ENCODE peak calls at places on chromosomes 4 and X, in nine cellular contexts. One of them, this sample, is unnamed.

GRCh38 chr4:38034986-38035882 is 75.0 kb downstream of the PTTG2 start:
- DNase-seq in dorsolateral prefrontal cortex: peak
- DNase-seq in RWPE2: no peak
- DNase-seq in PC-9: peak
- DNase-seq in suprapubic skin: no peak
- DNase-seq in AG04450: peak
- DNase-seq in GM12878: no peak
- DNase-seq in SK-N-SH: peak
- DNase-seq in fibroblast of lung: peak
- DNase-seq in this sample: peak

GRCh38 chr4:99219072-99219471 is at the start of gene ADH6:
- DNase-seq in suprapubic skin: no peak
- DNase-seq in RWPE2: no peak
- DNase-seq in AG04450: no peak
- DNase-seq in GM12878: no peak
- DNase-seq in PC-9: no peak
- DNase-seq in fibroblast of lung: no peak
- DNase-seq in SK-N-SH: no peak
- DNase-seq in dorsolateral prefrontal cortex: no peak
- DNase-seq in this sample: no peak

GRCh38 chr4:27915822-27916221 is 1055.2 kb downstream of the STIM2 start:
- DNase-seq in dorsolateral prefrontal cortex: no peak
- DNase-seq in SK-N-SH: no peak
- DNase-seq in suprapubic skin: no peak
- DNase-seq in fibroblast of lung: no peak
- DNase-seq in RWPE2: no peak
- DNase-seq in GM12878: no peak
- DNase-seq in AG04450: no peak
- DNase-seq in PC-9: no peak
- DNase-seq in this sample: no peak

GRCh38 chrX:103360092-103360491 is 3.8 kb downstream of the TCEAL9 start:
- DNase-seq in dorsolateral prefrontal cortex: no peak
- DNase-seq in suprapubic skin: no peak
- DNase-seq in RWPE2: no peak
- DNase-seq in AG04450: no peak
- DNase-seq in fibroblast of lung: no peak
- DNase-seq in GM12878: no peak
- DNase-seq in PC-9: no peak
- DNase-seq in SK-N-SH: peak
- DNase-seq in this sample: peak

GRCh38 chr4:2624782-2625548 is 88.5 kb downstream of the FAM193A start:
- DNase-seq in suprapubic skin: no peak
- DNase-seq in RWPE2: no peak
- DNase-seq in GM12878: no peak
- DNase-seq in AG04450: no peak
- DNase-seq in PC-9: no peak
- DNase-seq in dorsolateral prefrontal cortex: peak
- DNase-seq in fibroblast of lung: no peak
- DNase-seq in SK-N-SH: no peak
- DNase-seq in this sample: no peak

GRCh38 chrX:138754861-138755260 is 43.3 kb upstream of the FGF13 start:
- DNase-seq in suprapubic skin: no peak
- DNase-seq in SK-N-SH: no peak
- DNase-seq in RWPE2: no peak
- DNase-seq in dorsolateral prefrontal cortex: no peak
- DNase-seq in AG04450: no peak
- DNase-seq in PC-9: no peak
- DNase-seq in GM12878: no peak
- DNase-seq in fibroblast of lung: no peak
- DNase-seq in this sample: no peak

GRCh38 chr4:40722576-40723161 is 27.1 kb upstream of the NSUN7 start:
- DNase-seq in dorsolateral prefrontal cortex: no peak
- DNase-seq in suprapubic skin: no peak
- DNase-seq in AG04450: no peak
- DNase-seq in GM12878: peak
- DNase-seq in PC-9: peak
- DNase-seq in RWPE2: no peak
- DNase-seq in SK-N-SH: no peak
- DNase-seq in fibroblast of lung: no peak
- DNase-seq in this sample: no peak

GRCh38 chr4:25253072-25253447 is 19.2 kb downstream of the PI4K2B start:
- DNase-seq in RWPE2: no peak
- DNase-seq in SK-N-SH: no peak
- DNase-seq in GM12878: no peak
- DNase-seq in suprapubic skin: no peak
- DNase-seq in PC-9: no peak
- DNase-seq in AG04450: no peak
- DNase-seq in dorsolateral prefrontal cortex: no peak
- DNase-seq in fibroblast of lung: no peak
- DNase-seq in this sample: peak

GRCh38 chr4:6360385-6360784 is 90.7 kb downstream of the WFS1 start:
- DNase-seq in PC-9: no peak
- DNase-seq in dorsolateral prefrontal cortex: peak
- DNase-seq in fibroblast of lung: no peak
- DNase-seq in GM12878: no peak
- DNase-seq in SK-N-SH: peak
- DNase-seq in RWPE2: no peak
- DNase-seq in AG04450: no peak
- DNase-seq in suprapubic skin: no peak
- DNase-seq in this sample: no peak

GRCh38 chrX:52346462-52347165 is 22.2 kb upstream of the XAGE2 start:
- DNase-seq in SK-N-SH: no peak
- DNase-seq in PC-9: no peak
- DNase-seq in RWPE2: no peak
- DNase-seq in GM12878: no peak
- DNase-seq in dorsolateral prefrontal cortex: no peak
- DNase-seq in fibroblast of lung: no peak
- DNase-seq in AG04450: no peak
- DNase-seq in suprapubic skin: no peak
- DNase-seq in this sample: no peak

GRCh38 chr4:105461221-105462041 is 12.4 kb downstream of the PPA2 start:
- DNase-seq in fibroblast of lung: peak
- DNase-seq in suprapubic skin: no peak
- DNase-seq in dorsolateral prefrontal cortex: no peak
- DNase-seq in SK-N-SH: no peak
- DNase-seq in RWPE2: no peak
- DNase-seq in PC-9: peak
- DNase-seq in GM12878: no peak
- DNase-seq in AG04450: no peak
- DNase-seq in this sample: no peak

GRCh38 chrX:94695910-94696309 is 1021.9 kb downstream of the FAM133A start:
- DNase-seq in AG04450: no peak
- DNase-seq in suprapubic skin: no peak
- DNase-seq in GM12878: no peak
- DNase-seq in PC-9: no peak
- DNase-seq in dorsolateral prefrontal cortex: no peak
- DNase-seq in SK-N-SH: no peak
- DNase-seq in fibroblast of lung: no peak
- DNase-seq in RWPE2: no peak
- DNase-seq in this sample: no peak

GRCh38 chr4:15765910-15766703 is 12.0 kb upstream of the CD38 start:
- DNase-seq in RWPE2: no peak
- DNase-seq in AG04450: no peak
- DNase-seq in GM12878: no peak
- DNase-seq in suprapubic skin: no peak
- DNase-seq in fibroblast of lung: no peak
- DNase-seq in SK-N-SH: no peak
- DNase-seq in PC-9: no peak
- DNase-seq in dorsolateral prefrontal cortex: no peak
- DNase-seq in this sample: no peak

GRCh38 chr4:126603851-126604250 is 1028.9 kb upstream of the INTU start:
- DNase-seq in dorsolateral prefrontal cortex: no peak
- DNase-seq in PC-9: no peak
- DNase-seq in suprapubic skin: no peak
- DNase-seq in AG04450: no peak
- DNase-seq in SK-N-SH: no peak
- DNase-seq in RWPE2: no peak
- DNase-seq in GM12878: no peak
- DNase-seq in fibroblast of lung: no peak
- DNase-seq in this sample: no peak

GRCh38 chr4:122819708-122820449 is 6.8 kb upstream of the FGF2 start:
- DNase-seq in AG04450: no peak
- DNase-seq in SK-N-SH: no peak
- DNase-seq in RWPE2: no peak
- DNase-seq in suprapubic skin: no peak
- DNase-seq in GM12878: no peak
- DNase-seq in PC-9: no peak
- DNase-seq in fibroblast of lung: peak
- DNase-seq in dorsolateral prefrontal cortex: no peak
- DNase-seq in this sample: no peak

GRCh38 chrX:67545772-67546495 is 2.1 kb downstream of the AR start:
- DNase-seq in suprapubic skin: peak
- DNase-seq in SK-N-SH: peak
- DNase-seq in PC-9: no peak
- DNase-seq in RWPE2: no peak
- DNase-seq in AG04450: no peak
- DNase-seq in fibroblast of lung: peak
- DNase-seq in dorsolateral prefrontal cortex: no peak
- DNase-seq in GM12878: no peak
- DNase-seq in this sample: peak

GRCh38 chr4:7335363-7336066 is 99.2 kb downstream of the PSAPL1 start:
- DNase-seq in SK-N-SH: peak
- DNase-seq in AG04450: no peak
- DNase-seq in RWPE2: no peak
- DNase-seq in PC-9: peak
- DNase-seq in GM12878: peak
- DNase-seq in fibroblast of lung: peak
- DNase-seq in suprapubic skin: no peak
- DNase-seq in dorsolateral prefrontal cortex: peak
- DNase-seq in this sample: peak

GRCh38 chr4:121140712-121141111 is 23.4 kb downstream of the TNIP3 start:
- DNase-seq in AG04450: no peak
- DNase-seq in RWPE2: no peak
- DNase-seq in PC-9: no peak
- DNase-seq in suprapubic skin: no peak
- DNase-seq in fibroblast of lung: no peak
- DNase-seq in dorsolateral prefrontal cortex: no peak
- DNase-seq in GM12878: no peak
- DNase-seq in SK-N-SH: no peak
- DNase-seq in this sample: peak

GRCh38 chr4:121143126-121143525 is 21.0 kb downstream of the TNIP3 start:
- DNase-seq in suprapubic skin: no peak
- DNase-seq in RWPE2: no peak
- DNase-seq in PC-9: no peak
- DNase-seq in dorsolateral prefrontal cortex: no peak
- DNase-seq in fibroblast of lung: no peak
- DNase-seq in AG04450: no peak
- DNase-seq in GM12878: no peak
- DNase-seq in SK-N-SH: no peak
- DNase-seq in this sample: no peak

GRCh38 chr4:121138014-121138413 is 26.1 kb downstream of the TNIP3 start:
- DNase-seq in suprapubic skin: no peak
- DNase-seq in AG04450: no peak
- DNase-seq in SK-N-SH: no peak
- DNase-seq in fibroblast of lung: no peak
- DNase-seq in GM12878: no peak
- DNase-seq in RWPE2: no peak
- DNase-seq in PC-9: no peak
- DNase-seq in dorsolateral prefrontal cortex: no peak
- DNase-seq in this sample: no peak

GRCh38 chr4:121138445-121138844 is 25.7 kb downstream of the TNIP3 start:
- DNase-seq in PC-9: no peak
- DNase-seq in suprapubic skin: no peak
- DNase-seq in fibroblast of lung: no peak
- DNase-seq in dorsolateral prefrontal cortex: no peak
- DNase-seq in SK-N-SH: no peak
- DNase-seq in GM12878: no peak
- DNase-seq in RWPE2: no peak
- DNase-seq in AG04450: no peak
- DNase-seq in this sample: no peak

GRCh38 chr4:121139533-121140222 is 24.4 kb downstream of the TNIP3 start:
- DNase-seq in fibroblast of lung: peak
- DNase-seq in suprapubic skin: no peak
- DNase-seq in GM12878: peak
- DNase-seq in RWPE2: no peak
- DNase-seq in AG04450: peak
- DNase-seq in SK-N-SH: no peak
- DNase-seq in PC-9: no peak
- DNase-seq in dorsolateral prefrontal cortex: no peak
- DNase-seq in this sample: peak
- H3K27ac ChIP-seq in fibroblast of lung: no peak
- H3K27ac ChIP-seq in suprapubic skin: no peak
- H3K27ac ChIP-seq in GM12878: no peak
- H3K27ac ChIP-seq in RWPE2: peak
- H3K27ac ChIP-seq in AG04450: peak
- H3K27ac ChIP-seq in SK-N-SH: peak
- H3K27ac ChIP-seq in PC-9: no peak
- H3K27ac ChIP-seq in dorsolateral prefrontal cortex: no peak
- H3K27ac ChIP-seq in this sample: no peak

DNA sequence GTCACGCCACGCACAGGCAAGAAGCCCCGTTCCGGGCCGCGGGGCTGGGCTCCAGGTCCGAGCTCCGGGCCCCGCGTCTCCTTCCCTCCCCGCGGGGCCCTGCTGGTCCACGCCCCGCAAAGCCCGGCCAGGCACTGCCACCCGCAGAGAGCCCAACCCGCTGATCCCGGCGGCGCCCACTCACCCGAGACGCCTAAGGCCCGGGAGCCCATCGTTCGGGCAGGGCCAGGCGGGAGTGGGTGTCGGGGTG is 870 bp downstream of the PDZD4 start:
- DNase-seq in dorsolateral prefrontal cortex: no peak
- DNase-seq in PC-9: no peak
- DNase-seq in AG04450: no peak
- DNase-seq in SK-N-SH: peak
- DNase-seq in GM12878: no peak
- DNase-seq in RWPE2: no peak
- DNase-seq in fibroblast of lung: no peak
- DNase-seq in suprapubic skin: no peak
- DNase-seq in this sample: no peak
- H3K4me3 ChIP-seq in dorsolateral prefrontal cortex: peak
- H3K4me3 ChIP-seq in PC-9: no peak
- H3K4me3 ChIP-seq in AG04450: no peak
- H3K4me3 ChIP-seq in SK-N-SH: peak
- H3K4me3 ChIP-seq in GM12878: no peak
- H3K4me3 ChIP-seq in RWPE2: no peak
- H3K4me3 ChIP-seq in fibroblast of lung: no peak
- H3K4me3 ChIP-seq in suprapubic skin: peak
- H3K4me3 ChIP-seq in this sample: peak

DNA sequence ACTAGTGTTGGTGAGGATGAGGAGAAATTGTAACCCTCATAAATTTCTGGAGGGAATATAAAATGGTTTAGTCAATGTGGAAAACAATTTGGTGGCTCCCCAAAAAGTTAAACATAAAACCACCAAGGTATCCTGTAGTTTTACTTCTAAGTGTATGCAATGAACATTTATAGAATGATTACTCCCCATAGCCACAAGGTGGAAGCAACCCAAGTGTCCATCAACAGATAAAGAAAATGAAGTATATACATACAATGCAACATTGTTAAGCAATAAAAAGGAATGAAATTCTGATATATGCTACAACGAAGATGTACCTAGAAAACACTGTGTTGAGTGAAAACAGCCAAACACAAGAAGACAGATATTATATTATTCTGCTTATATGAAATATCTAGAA is 569.1 kb upstream of the GRID2 start:
- DNase-seq in dorsolateral prefrontal cortex: no peak
- DNase-seq in suprapubic skin: no peak
- DNase-seq in fibroblast of lung: no peak
- DNase-seq in SK-N-SH: no peak
- DNase-seq in GM12878: no peak
- DNase-seq in PC-9: no peak
- DNase-seq in AG04450: no peak
- DNase-seq in RWPE2: no peak
- DNase-seq in this sample: peak
- TF ChIP-seq CTCF in dorsolateral prefrontal cortex: no peak
- TF ChIP-seq CTCF in suprapubic skin: no peak
- TF ChIP-seq CTCF in fibroblast of lung: no peak
- TF ChIP-seq CTCF in SK-N-SH: peak
- TF ChIP-seq CTCF in GM12878: no peak
- TF ChIP-seq CTCF in PC-9: peak
- TF ChIP-seq CTCF in AG04450: no peak
- TF ChIP-seq CTCF in RWPE2: peak
- TF ChIP-seq CTCF in this sample: peak

GRCh38 chr4:55358668-55359067 is 12.6 kb downstream of the SRD5A3 start:
- DNase-seq in fibroblast of lung: peak
- DNase-seq in SK-N-SH: no peak
- DNase-seq in dorsolateral prefrontal cortex: no peak
- DNase-seq in PC-9: no peak
- DNase-seq in suprapubic skin: no peak
- DNase-seq in RWPE2: no peak
- DNase-seq in AG04450: no peak
- DNase-seq in GM12878: peak
- DNase-seq in this sample: no peak
- H3K27ac ChIP-seq in fibroblast of lung: peak
- H3K27ac ChIP-seq in SK-N-SH: peak
- H3K27ac ChIP-seq in dorsolateral prefrontal cortex: peak
- H3K27ac ChIP-seq in PC-9: peak
- H3K27ac ChIP-seq in suprapubic skin: peak
- H3K27ac ChIP-seq in RWPE2: peak
- H3K27ac ChIP-seq in AG04450: peak
- H3K27ac ChIP-seq in GM12878: peak
- H3K27ac ChIP-seq in this sample: no peak

This sample was measured in cardiac muscle cell.